ENCODE peak calls at places on chromosomes 7 and 10, in eight cellular contexts. O is Panc1, V is ascending aorta, T is colonic mucosa, W is OCI-LY7, C is left ventricle myocardium inferior, G is caudate nucleus, M is mammary epithelial cell. Q is an unnamed sample.

GRCh38 chr7:114922652-114923402 is 933 bp downstream of the MDFIC start:
- DNase-seq in M (peak), C (peak), W (no peak), T (peak), G (no peak), O (peak), V (peak), Q (peak)

GRCh38 chr7:130804156-130804708 is 70.2 kb upstream of the KLF14 start:
- DNase-seq in O (no peak), M (no peak), G (no peak), C (no peak), W (no peak), T (no peak), V (no peak), Q (no peak)

GRCh38 chr10:133365461-133366129 is 7.6 kb downstream of the ECHS1 start:
- DNase-seq in C (no peak), T (no peak), G (no peak), M (no peak), V (no peak), O (no peak), W (no peak), Q (no peak)

GRCh38 chr10:101301111-101301731 is 52.7 kb upstream of the BTRC start:
- DNase-seq in W (peak), O (no peak), V (no peak), G (no peak), T (peak), M (peak), C (no peak), Q (peak)

GRCh38 chr7:157412021-157412443 is 75.2 kb downstream of the DNAJB6 start:
- DNase-seq in T (no peak), M (peak), C (peak), W (no peak), O (no peak), G (no peak), V (no peak), Q (no peak)

GRCh38 chr10:95422196-95422595 is 131.4 kb upstream of the PDLIM1 start:
- DNase-seq in V (no peak), T (no peak), G (peak), W (no peak), O (no peak), M (no peak), C (no peak), Q (no peak)

GRCh38 chr10:132146941-132147915 is 39.5 kb upstream of the DPYSL4 start:
- DNase-seq in T (no peak), O (no peak), W (no peak), G (no peak), V (no peak), M (no peak), C (peak), Q (no peak)

GRCh38 chr10:8628351-8628750 is 573.9 kb downstream of the GATA3 start:
- DNase-seq in V (no peak), G (no peak), O (peak), C (no peak), T (no peak), M (peak), W (no peak), Q (no peak)

GRCh38 chr10:77884181-77884580 is 42.4 kb downstream of the DLG5 start:
- DNase-seq in W (no peak), T (no peak), O (no peak), G (no peak), C (no peak), M (no peak), V (no peak), Q (no peak)

GRCh38 chr10:30591249-30591670 is 38.3 kb downstream of the LYZL2 start:
- DNase-seq in C (no peak), W (peak), V (no peak), O (no peak), M (peak), G (peak), T (peak), Q (peak)

GRCh38 chr10:95356190-95356955 is 65.6 kb upstream of the PDLIM1 start:
- DNase-seq in G (no peak), T (no peak), C (no peak), O (no peak), W (no peak), V (peak), M (no peak), Q (no peak)

GRCh38 chr7:104416866-104417393 is 88.5 kb downstream of the LHFPL3 start:
- DNase-seq in T (no peak), W (no peak), V (no peak), M (no peak), O (no peak), G (no peak), C (no peak), Q (no peak)

GRCh38 chr10:93309062-93309461 is 173.1 kb downstream of the MYOF start:
- DNase-seq in O (no peak), T (no peak), G (no peak), C (no peak), W (no peak), M (no peak), V (no peak), Q (no peak)

GRCh38 chr7:256981-257646 is 32.9 kb upstream of the FOXL3 start:
- DNase-seq in C (peak), T (no peak), M (no peak), V (no peak), W (no peak), O (no peak), G (no peak), Q (no peak)

GRCh38 chr7:21497072-21497471 is 45.8 kb upstream of the DNAH11 start:
- DNase-seq in V (no peak), C (no peak), G (no peak), M (no peak), O (no peak), T (no peak), W (peak), Q (no peak)

GRCh38 chr7:148337566-148337965 is 253.0 kb upstream of the C7orf33 start:
- DNase-seq in V (no peak), T (no peak), M (no peak), O (no peak), G (no peak), W (no peak), C (no peak), Q (no peak)

GRCh38 chr7:23290993-23291392 is 8.1 kb upstream of the MALSU1 start:
- DNase-seq in V (no peak), G (no peak), C (no peak), O (no peak), T (no peak), M (no peak), W (no peak), Q (no peak)

DNA sequence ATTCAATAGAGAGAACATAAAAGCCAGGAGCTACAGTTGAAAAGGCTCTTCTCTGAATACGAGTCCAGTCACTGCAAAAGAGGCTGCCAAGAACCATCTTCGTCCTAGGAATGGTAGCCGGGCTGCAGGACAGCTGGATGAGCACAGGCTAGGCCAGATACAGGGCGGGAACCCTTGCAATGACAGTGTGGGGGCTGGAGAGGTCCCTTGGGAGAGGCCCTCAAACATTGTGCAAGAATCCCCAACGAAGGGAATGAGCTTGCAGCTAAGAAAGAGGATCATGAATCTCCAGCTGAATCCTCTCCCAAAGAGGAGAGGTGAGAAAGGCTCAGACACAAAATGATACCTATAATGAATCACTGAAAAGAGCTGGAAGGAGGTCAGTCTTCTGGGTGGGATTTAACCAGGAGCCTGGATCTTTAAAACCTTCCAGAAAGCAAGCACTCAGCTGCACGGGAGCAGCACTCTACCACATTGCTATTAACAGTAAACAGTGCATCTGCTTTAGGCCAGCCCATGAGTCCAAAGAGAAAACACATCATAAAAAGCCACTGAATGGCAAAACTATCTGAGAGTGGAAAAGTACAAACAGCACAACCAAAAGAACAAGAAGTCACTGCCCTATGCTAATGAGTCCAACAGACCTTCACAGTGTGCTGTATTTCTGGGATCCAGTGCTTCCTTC is 287.9 kb downstream of the TNS3 start:
- DNase-seq in V (no peak), T (peak), G (no peak), M (no peak), W (no peak), O (no peak), C (peak), Q (peak)
- H3K27ac ChIP-seq in V (peak), T (peak), G (no peak), M (no peak), W (no peak), O (peak), C (peak), Q (peak)

DNA sequence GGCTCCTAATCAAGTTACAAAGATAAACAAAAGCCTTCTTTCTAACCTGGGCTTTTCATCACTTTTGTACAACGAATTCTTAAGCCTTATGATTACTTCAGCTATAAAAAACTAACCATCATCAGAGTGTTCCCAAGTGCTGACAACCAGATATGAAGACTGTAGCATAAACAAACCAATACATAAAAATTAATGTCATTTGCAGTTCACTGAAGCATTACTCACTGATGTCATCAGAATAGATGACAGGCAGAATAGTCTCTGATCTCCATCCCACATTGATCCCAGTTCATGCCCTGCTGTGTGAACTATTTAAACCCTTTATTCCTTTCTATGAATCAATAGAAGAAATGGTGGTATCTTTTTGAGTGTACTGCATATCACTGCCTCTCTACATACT is 84.4 kb downstream of the DNAJC1 start:
- DNase-seq in W (no peak), G (no peak), M (no peak), T (no peak), V (no peak), C (no peak), O (no peak), Q (no peak)
- H3K27ac ChIP-seq in W (no peak), G (no peak), M (no peak), T (no peak), V (no peak), C (no peak), O (no peak), Q (no peak)

DNA sequence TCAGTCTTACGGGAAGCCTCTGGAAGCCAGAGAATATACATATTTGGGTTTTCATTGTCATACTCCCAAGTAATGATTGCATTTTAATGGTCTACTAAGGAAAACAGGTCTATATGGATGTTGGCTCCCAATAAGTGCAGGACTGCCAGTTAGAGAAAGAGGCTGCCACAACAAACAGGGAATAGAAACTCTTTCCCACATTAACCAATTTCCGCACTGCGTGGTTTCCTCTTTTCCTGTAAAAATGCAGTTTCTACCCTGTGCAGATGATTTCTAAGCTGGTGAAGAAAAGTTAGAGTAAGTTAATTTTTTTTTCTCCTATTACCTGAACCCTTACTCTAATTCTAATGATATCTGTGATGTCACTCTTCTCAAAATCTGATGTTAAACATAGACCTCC is 78.2 kb downstream of the CCSER2 start:
- DNase-seq in W (no peak), O (no peak), M (no peak), C (no peak), T (no peak), G (no peak), V (no peak), Q (no peak)
- H3K27ac ChIP-seq in W (no peak), O (no peak), M (no peak), C (no peak), T (no peak), G (no peak), V (peak), Q (no peak)

GRCh38 chr10:4892681-4893080 is 66.7 kb downstream of the AKR1E2 start:
- DNase-seq in G (no peak), V (no peak), M (no peak), O (no peak), W (no peak), T (no peak), C (no peak), Q (no peak)
- H3K27ac ChIP-seq in G (no peak), V (no peak), M (no peak), O (no peak), W (no peak), T (no peak), C (peak), Q (no peak)

GRCh38 chr10:26216577-26216948 is at the start of gene GAD2:
- DNase-seq in G (peak), T (no peak), W (no peak), C (no peak), V (no peak), O (no peak), M (no peak), Q (no peak)
- H3K27ac ChIP-seq in G (peak), T (no peak), W (no peak), C (no peak), V (no peak), O (no peak), M (no peak), Q (no peak)

GRCh38 chr7:66629659-66630058 is 978 bp downstream of the KCTD7 start:
- DNase-seq in G (no peak), C (no peak), M (no peak), T (no peak), O (no peak), V (no peak), W (peak), Q (no peak)

GRCh38 chr7:66628361-66629221 is at the start of gene KCTD7:
- DNase-seq in T (peak), M (peak), W (peak), G (peak), V (peak), O (peak), C (peak), Q (peak)

GRCh38 chr7:66629222-66629658 is 559 bp downstream of the KCTD7 start:
- DNase-seq in O (no peak), V (peak), W (peak), T (no peak), M (no peak), G (peak), C (no peak), Q (no peak)

GRCh38 chr7:66630529-66630928 is 1.8 kb downstream of the KCTD7 start:
- DNase-seq in G (no peak), M (no peak), O (no peak), W (no peak), T (no peak), C (no peak), V (no peak), Q (no peak)

GRCh38 chr7:66631471-66631870 is 2.8 kb downstream of the KCTD7 start:
- DNase-seq in M (no peak), C (no peak), G (no peak), O (no peak), W (peak), V (no peak), T (no peak), Q (no peak)
- H3K27ac ChIP-seq in M (no peak), C (no peak), G (no peak), O (no peak), W (peak), V (no peak), T (peak), Q (no peak)

GRCh38 chr10:4033341-4033896 is 248.4 kb upstream of the KLF6 start:
- DNase-seq in C (no peak), G (no peak), O (no peak), M (no peak), T (no peak), W (no peak), V (no peak), Q (no peak)
- H3K27ac ChIP-seq in C (no peak), G (no peak), O (peak), M (no peak), T (no peak), W (no peak), V (no peak), Q (no peak)

GRCh38 chr10:60778978-60779668 is 845 bp downstream of the CDK1 start:
- DNase-seq in C (no peak), T (no peak), O (no peak), V (no peak), W (peak), M (peak), G (no peak), Q (no peak)
- H3K27ac ChIP-seq in C (no peak), T (peak), O (peak), V (no peak), W (peak), M (peak), G (no peak), Q (peak)

DNA sequence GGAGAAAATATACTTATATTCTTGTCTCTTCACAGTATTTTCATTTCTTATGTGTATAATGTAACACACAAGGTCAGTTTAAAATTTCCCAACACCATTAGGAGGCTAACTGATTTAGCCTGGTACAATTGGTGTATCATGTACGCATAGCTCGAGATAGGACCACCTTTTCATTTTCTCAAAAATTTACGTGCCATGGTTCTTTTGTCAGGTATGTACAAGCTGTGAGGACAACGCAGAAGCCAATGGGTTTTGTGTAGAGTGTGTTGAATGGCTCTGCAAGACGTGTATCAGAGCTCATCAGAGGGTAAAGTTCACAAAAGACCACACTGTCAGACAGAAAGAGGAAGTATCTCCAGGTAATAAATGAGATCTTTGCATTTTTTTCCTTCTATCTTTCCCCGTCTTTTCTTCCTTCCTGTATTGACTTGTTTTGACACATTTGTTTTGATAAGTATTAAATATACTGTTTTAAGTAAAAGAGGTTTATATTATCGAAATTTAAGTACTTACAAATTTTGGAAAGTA is 55.0 kb downstream of the TRIM24 start:
- DNase-seq in G (no peak), W (peak), C (no peak), O (no peak), V (no peak), T (no peak), M (no peak), Q (no peak)
- H3K27ac ChIP-seq in G (no peak), W (no peak), C (no peak), O (no peak), V (no peak), T (no peak), M (no peak), Q (no peak)

Q was measured in testis.